ENCODE peak calls at places on chromosome 11, in ten cellular contexts. Q, H, L, J, O, K, Y, A, R and M are unnamed samples.

GRCh38 chr11:112113539-112114457 is 27.1 kb downstream of the SDHD start:
- DNase-seq in Q (peak), H (peak), L (peak), J (no peak), O (peak), K (peak), Y (peak), A (peak), R (no peak), M (peak)

GRCh38 chr11:43834291-43834690 is 46.3 kb upstream of the ALKBH3 start:
- DNase-seq in Q (no peak), H (no peak), L (no peak), J (no peak), O (no peak), K (no peak), Y (no peak), A (no peak), R (no peak), M (no peak)

GRCh38 chr11:119356349-119357031 is 10.0 kb upstream of the MFRP start:
- DNase-seq in Q (peak), H (peak), L (peak), J (peak), O (peak), K (no peak), Y (peak), A (peak), R (peak), M (peak)

GRCh38 chr11:66855574-66856495 is 1.0 kb upstream of the LRFN4 start:
- DNase-seq in Q (peak), H (peak), L (peak), J (peak), O (peak), K (peak), Y (peak), A (peak), R (peak), M (peak)

GRCh38 chr11:42772886-42773285 is 538.9 kb upstream of the API5 start:
- DNase-seq in Q (no peak), H (no peak), L (no peak), J (no peak), O (no peak), K (no peak), Y (no peak), A (no peak), R (no peak), M (no peak)

GRCh38 chr11:106477776-106478175 is 400.3 kb downstream of the AASDHPPT start:
- DNase-seq in Q (no peak), H (no peak), L (no peak), J (no peak), O (no peak), K (no peak), Y (no peak), A (no peak), R (no peak), M (no peak)

GRCh38 chr11:6443269-6444003 is 2.6 kb upstream of the HPX start:
- DNase-seq in Q (peak), H (peak), L (no peak), J (peak), O (peak), K (peak), Y (peak), A (peak), R (peak), M (peak)

GRCh38 chr11:94025695-94026394 is 4.7 kb downstream of the HEPHL1 start:
- DNase-seq in Q (no peak), H (no peak), L (no peak), J (no peak), O (no peak), K (no peak), Y (peak), A (no peak), R (no peak), M (no peak)

GRCh38 chr11:58770627-58771457 is 39.1 kb upstream of the GLYAT start:
- DNase-seq in Q (no peak), H (no peak), L (no peak), J (no peak), O (peak), K (no peak), Y (no peak), A (peak), R (no peak), M (no peak)

GRCh38 chr11:15073361-15074205 is at the start of gene CALCB:
- DNase-seq in Q (peak), H (peak), L (no peak), J (no peak), O (no peak), K (peak), Y (no peak), A (peak), R (no peak), M (peak)

GRCh38 chr11:69210660-69211035 is 54.9 kb downstream of the SMIM38 start:
- DNase-seq in Q (no peak), H (no peak), L (no peak), J (no peak), O (no peak), K (no peak), Y (no peak), A (no peak), R (no peak), M (no peak)

GRCh38 chr11:58334708-58335107 is 24.2 kb downstream of the OR5B17 start:
- DNase-seq in Q (no peak), H (no peak), L (no peak), J (no peak), O (peak), K (no peak), Y (peak), A (peak), R (no peak), M (peak)

GRCh38 chr11:32143378-32143777 is 52.5 kb downstream of the RCN1 start:
- DNase-seq in Q (no peak), H (no peak), L (no peak), J (no peak), O (no peak), K (no peak), Y (no peak), A (no peak), R (no peak), M (no peak)